ENCODE peak calls at places on chromosomes 6 and 20, in five cellular contexts. U is CD8-positive, alpha-beta T cell; Y is stimulated activated CD4-positive, alpha-beta T cell treated with anti-CD3 and anti-CD28 coated beads, Interleukin-1b, Interleukin-23, amount 100 ng/mL, for 4 hours; F is activated CD4-positive, alpha-beta memory T cell treated with anti-CD3 and anti-CD28 coated beads, Interleukin-2, amount 10 ng/mL, durations not matched to agents 7 days and 5 days; B is non-pigmented ciliary epithelial cell. A is an unnamed sample.

GRCh38 chr6:129163551-129163950 is 280.6 kb downstream of the LAMA2 start:
- DNase-seq in U (no peak), Y (no peak), F (no peak), B (no peak), A (no peak)

GRCh38 chr6:7996538-7997225 is 67.5 kb downstream of the BLOC1S5 start:
- DNase-seq in U (no peak), Y (no peak), F (no peak), B (peak), A (no peak)

GRCh38 chr6:42407379-42407778 is 44.3 kb downstream of the TRERF1 start:
- DNase-seq in U (no peak), Y (no peak), F (no peak), B (peak), A (peak)

GRCh38 chr6:22892452-22892851 is 323.1 kb downstream of the HDGFL1 start:
- DNase-seq in U (no peak), Y (no peak), F (no peak), B (peak), A (no peak)

GRCh38 chr20:64069614-64070243 is 6.7 kb downstream of the TCEA2 start:
- DNase-seq in U (no peak), Y (no peak), F (peak), B (no peak), A (no peak)

GRCh38 chr20:61684583-61685235 is 381.0 kb downstream of the TAF4 start:
- DNase-seq in U (no peak), Y (no peak), F (no peak), B (no peak), A (no peak)

GRCh38 chr20:44736170-44737021 is 9.3 kb upstream of the KCNK15 start:
- DNase-seq in U (no peak), Y (no peak), F (peak), B (no peak), A (peak)

GRCh38 chr6:83711958-83712357 is 3.1 kb upstream of the SNAP91 start:
- DNase-seq in U (no peak), Y (no peak), F (no peak), B (no peak), A (no peak)

GRCh38 chr20:10674684-10675455 is 1.1 kb upstream of the JAG1 start:
- DNase-seq in U (no peak), Y (peak), F (peak), B (no peak), A (peak)

GRCh38 chr6:145036848-145037567 is 698.3 kb downstream of the EPM2A start:
- DNase-seq in U (no peak), Y (no peak), F (no peak), B (no peak), A (no peak)

A was measured in activated T-cell treated with anti-CD3 and anti-CD28 coated beads, Interleukin-2, amount 50 U/mL, for 24 hours.